ENCODE peak calls at places on chromosomes 13 and 19, in ten cellular contexts. Q is stimulated activated CD8-positive, alpha-beta memory T cell treated with anti-CD3 and anti-CD28 coated beads, Interleukin-2, amount 100 ng/mL, for 48 hours; N is EH; D is stimulated activated CD4-positive, alpha-beta T cell treated with anti-CD3 and anti-CD28 coated beads, Interleukin-15, amount 100 ng/mL, for 1 hour; Y is AG08396; J is lower leg skin; L is iPS-NIHi11; B is WTC11; P is mesenteric fat pad; G is RKO. S is an unnamed sample.
A peak's percentile ranks its signal among the peaks of the same experiment; 100 is the strongest.

GRCh38 chr19:45769821-45770191 is 754 bp upstream of the SIX5 start:
- DNase-seq in Q (no peak), N (no peak), D (no peak), Y (no peak), J (peak; percentile 94), L (no peak), B (peak; percentile 38), P (no peak), G (peak; percentile 72), S (peak; percentile 44)

GRCh38 chr19:42206871-42207755 is 10.4 kb downstream of the DEDD2 start:
- DNase-seq in Q (no peak), N (peak; percentile 69), D (no peak), Y (peak; percentile 73), J (no peak), L (no peak), B (no peak), P (no peak), G (no peak), S (no peak)

GRCh38 chr19:1823539-1824251 is 11.6 kb upstream of the ATP8B3 start:
- DNase-seq in Q (no peak), N (no peak), D (no peak), Y (no peak), J (no peak), L (no peak), B (no peak), P (no peak), G (no peak), S (no peak)

GRCh38 chr19:34468400-34468799 is 13.2 kb upstream of the WTIP start:
- DNase-seq in Q (no peak), N (no peak), D (no peak), Y (no peak), J (no peak), L (no peak), B (no peak), P (no peak), G (peak; percentile 57), S (no peak)

GRCh38 chr13:80022146-80022545 is 318.8 kb downstream of the SPRY2 start:
- DNase-seq in Q (no peak), N (no peak), D (no peak), Y (no peak), J (no peak), L (no peak), B (no peak), P (no peak), G (no peak), S (no peak)

GRCh38 chr13:29753593-29754485 is 96.6 kb downstream of the UBL3 start:
- DNase-seq in Q (no peak), N (peak; percentile 70), D (no peak), Y (no peak), J (no peak), L (no peak), B (no peak), P (no peak), G (no peak), S (peak; percentile 21)

GRCh38 chr13:43879323-43880181 is at the start of the genes CCDC122 and LACC1:
- DNase-seq in Q (peak; percentile 69), N (peak; percentile 83), D (peak; percentile 46), Y (peak; percentile 95), J (peak; percentile 95), L (peak; percentile 85), B (peak; percentile 80), P (peak; percentile 96), G (peak; percentile 73), S (peak; percentile 87)

GRCh38 chr13:110436786-110437370 is 124.6 kb downstream of the RAB20 start:
- DNase-seq in Q (no peak), N (no peak), D (no peak), Y (no peak), J (peak; percentile 68), L (no peak), B (no peak), P (no peak), G (no peak), S (no peak)

GRCh38 chr13:68713394-68713793 is 1394.2 kb upstream of the ATXN8OS start:
- DNase-seq in Q (no peak), N (no peak), D (no peak), Y (no peak), J (no peak), L (peak; percentile 12), B (no peak), P (no peak), G (no peak), S (peak; percentile 96)

GRCh38 chr19:51948979-51949378 is 21.7 kb downstream of the ZNF613 start:
- DNase-seq in Q (no peak), N (no peak), D (no peak), Y (peak; percentile 79), J (no peak), L (no peak), B (peak; percentile 15), P (no peak), G (no peak), S (peak; percentile 13)

GRCh38 chr19:49755956-49756355 is 7.2 kb downstream of the TSKS start:
- DNase-seq in Q (no peak), N (no peak), D (no peak), Y (no peak), J (no peak), L (no peak), B (no peak), P (no peak), G (no peak), S (no peak)

S was measured in GM23338.